ENCODE peak calls at places on chromosomes 3 and 15, in six cellular contexts. E, R, W, U, Q and B are unnamed samples. For H3K9me3 and H3K4me1, the result is how much of the 10 kb centered on the place peaks cover.

GRCh38 chr15:92634641-92635272 is 20.8 kb downstream of the FAM174B start:
- DNase-seq in E (no peak), R (no peak), W (no peak), U (no peak), Q (no peak), B (no peak)

GRCh38 chr3:54949491-54950044 is 21.7 kb upstream of the LRTM1 start:
- DNase-seq in E (no peak), R (no peak), W (no peak), U (no peak), Q (peak), B (no peak)

GRCh38 chr3:134325106-134325705 is 49.0 kb downstream of the AMOTL2 start:
- DNase-seq in E (peak), R (no peak), W (no peak), U (no peak), Q (peak), B (no peak)

GRCh38 chr15:56744701-56745683 is 11.7 kb upstream of the ZNF280D start:
- DNase-seq in E (no peak), R (no peak), W (no peak), U (no peak), Q (no peak), B (no peak)

GRCh38 chr3:56323986-56324420 is 144.3 kb downstream of the ERC2 start:
- DNase-seq in E (peak), R (no peak), W (peak), U (no peak), Q (no peak), B (no peak)

GRCh38 chr3:167938516-167938915 is 157.2 kb downstream of the GOLIM4 start:
- DNase-seq in E (no peak), R (no peak), W (no peak), U (no peak), Q (no peak), B (no peak)

GRCh38 chr3:13495921-13496723 is 16.0 kb downstream of the HDAC11 start:
- DNase-seq in E (peak), R (peak), W (peak), U (no peak), Q (peak), B (peak)

GRCh38 chr3:113054552-113054951 is 63.8 kb downstream of the GTPBP8 start:
- DNase-seq in E (peak), R (peak), W (no peak), U (no peak), Q (no peak), B (no peak)

GRCh38 chr3:133125171-133125570 is 87.0 kb downstream of the TMEM108 start:
- DNase-seq in E (no peak), R (no peak), W (no peak), U (no peak), Q (no peak), B (no peak)

GRCh38 chr15:70125605-70126004 is 27.9 kb upstream of the TLE3 start:
- DNase-seq in E (no peak), R (no peak), W (no peak), U (no peak), Q (no peak), B (no peak)

GRCh38 chr3:13186416-13186815 is 113.2 kb upstream of the IQSEC1 start:
- DNase-seq in E (no peak), R (no peak), W (no peak), U (no peak), Q (no peak), B (no peak)

GRCh38 chr15:56215769-56216168 is 27.9 kb downstream of the RFX7 start:
- DNase-seq in E (peak), R (no peak), W (no peak), U (no peak), Q (no peak), B (no peak)

GRCh38 chr15:82810863-82811421 is 1.5 kb downstream of the WHAMM start:
- DNase-seq in E (no peak), R (no peak), W (no peak), U (no peak), Q (no peak), B (peak)

GRCh38 chr15:68921926-68922325 is 8.4 kb upstream of the SPESP1 start:
- DNase-seq in E (peak), R (no peak), W (no peak), U (no peak), Q (no peak), B (no peak)

GRCh38 chr3:13078158-13078905 is 5.1 kb upstream of the IQSEC1 start:
- DNase-seq in E (no peak), R (no peak), W (no peak), U (no peak), Q (no peak), B (no peak)

GRCh38 chr3:38805765-38806386 is 10.1 kb downstream of the SCN10A start:
- DNase-seq in E (peak), R (peak), W (peak), U (no peak), Q (peak), B (no peak)

GRCh38 chr3:147195896-147196295 is 210.4 kb downstream of the ZIC4 start:
- DNase-seq in E (peak), R (no peak), W (no peak), U (no peak), Q (no peak), B (no peak)

GRCh38 chr15:47817825-47818681 is 100.7 kb downstream of the SEMA6D start:
- DNase-seq in E (no peak), R (no peak), W (no peak), U (no peak), Q (no peak), B (no peak)

GRCh38 chr3:65342084-65342683 is 654.4 kb upstream of the ADAMTS9 start:
- DNase-seq in E (peak), R (peak), W (peak), U (no peak), Q (no peak), B (no peak)

GRCh38 chr3:131526801-131527347 is 24.1 kb upstream of the MRPL3 start:
- DNase-seq in E (peak), R (peak), W (peak), U (no peak), Q (no peak), B (no peak)

GRCh38 chr3:58737644-58738043 is 71.1 kb upstream of the FAM3D start:
- DNase-seq in E (no peak), R (no peak), W (no peak), U (no peak), Q (no peak), B (no peak)

GRCh38 chr3:133591271-133591742 is 17.8 kb downstream of the CDV3 start:
- DNase-seq in E (peak), R (no peak), W (no peak), U (no peak), Q (peak), B (no peak)

GRCh38 chr3:179450901-179451334 is 352 bp downstream of the GNB4 start:
- DNase-seq in E (peak), R (peak), W (no peak), U (no peak), Q (no peak), B (no peak)

GRCh38 chr15:83700082-83700481 is 46.2 kb downstream of the ADAMTSL3 start:
- DNase-seq in E (no peak), R (no peak), W (no peak), U (no peak), Q (no peak), B (no peak)

GRCh38 chr3:189512039-189512438 is 119.2 kb upstream of the TP63 start:
- DNase-seq in E (no peak), R (no peak), W (no peak), U (no peak), Q (no peak), B (no peak)

GRCh38 chr3:9497821-9498565 is 55.6 kb downstream of the LHFPL4 start:
- DNase-seq in E (peak), R (no peak), W (no peak), U (no peak), Q (peak), B (no peak)

GRCh38 chr15:92596623-92597022 is 59.0 kb downstream of the FAM174B start:
- DNase-seq in E (no peak), R (no peak), W (no peak), U (no peak), Q (no peak), B (no peak)

GRCh38 chr3:35718921-35719320 is 79.6 kb downstream of the ARPP21 start:
- DNase-seq in E (no peak), R (no peak), W (no peak), U (no peak), Q (no peak), B (no peak)

GRCh38 chr3:39896184-39896583 is 86.8 kb downstream of the MYRIP start:
- DNase-seq in E (no peak), R (no peak), W (no peak), U (no peak), Q (no peak), B (no peak)

GRCh38 chr3:32307591-32307990 is 69.1 kb downstream of the CMTM8 start:
- DNase-seq in E (no peak), R (no peak), W (no peak), U (no peak), Q (no peak), B (no peak)

GRCh38 chr3:56929809-56930615 is 128.3 kb upstream of the ARHGEF3 start:
- DNase-seq in E (peak), R (no peak), W (no peak), U (no peak), Q (no peak), B (no peak)

GRCh38 chr3:195196266-195196665 is 74.7 kb downstream of the XXYLT1 start:
- DNase-seq in E (peak), R (no peak), W (no peak), U (no peak), Q (no peak), B (no peak)

GRCh38 chr15:29773816-29774215 is 48.5 kb downstream of the TJP1 start:
- DNase-seq in E (peak), R (no peak), W (no peak), U (no peak), Q (no peak), B (no peak)

GRCh38 chr3:8983026-8983425 is 19.8 kb upstream of the RAD18 start:
- DNase-seq in E (no peak), R (no peak), W (no peak), U (no peak), Q (no peak), B (no peak)

GRCh38 chr15:42319206-42319605 is 40.1 kb upstream of the CAPN3 start:
- DNase-seq in E (no peak), R (no peak), W (no peak), U (no peak), Q (no peak), B (no peak)

GRCh38 chr3:72088486-72089025 is 303.6 kb upstream of the PROK2 start:
- DNase-seq in E (no peak), R (no peak), W (no peak), U (no peak), Q (no peak), B (no peak)

GRCh38 chr3:157700405-157700804 is 197.2 kb upstream of the VEPH1 start:
- DNase-seq in E (no peak), R (no peak), W (no peak), U (no peak), Q (no peak), B (no peak)

GRCh38 chr3:160134964-160135363 is 90.3 kb upstream of the C3orf80 start:
- DNase-seq in E (peak), R (no peak), W (no peak), U (no peak), Q (no peak), B (no peak)

GRCh38 chr15:79919749-79920511 is 23.1 kb upstream of the MTHFS start:
- DNase-seq in E (no peak), R (no peak), W (no peak), U (no peak), Q (peak), B (no peak)
- H3K9me3 ChIP-seq in E (under half), R (under half), W (under half), U (half or more), Q (under half), B (under half)

GRCh38 chr3:128351476-128352085 is 115.1 kb downstream of the DNAJB8 start:
- DNase-seq in E (no peak), R (no peak), W (no peak), U (no peak), Q (peak), B (no peak)

GRCh38 chr3:128352326-128352725 is 114.4 kb downstream of the DNAJB8 start:
- DNase-seq in E (no peak), R (no peak), W (no peak), U (no peak), Q (peak), B (no peak)

GRCh38 chr3:128354788-128355548 is 111.7 kb downstream of the DNAJB8 start:
- DNase-seq in E (no peak), R (no peak), W (no peak), U (no peak), Q (no peak), B (no peak)

GRCh38 chr3:128353991-128354687 is 112.6 kb downstream of the DNAJB8 start:
- DNase-seq in E (peak), R (no peak), W (no peak), U (no peak), Q (peak), B (no peak)

GRCh38 chr3:128353361-128353965 is 113.2 kb downstream of the DNAJB8 start:
- DNase-seq in E (no peak), R (no peak), W (no peak), U (no peak), Q (peak), B (no peak)
- H3K27ac ChIP-seq in E (no peak), R (no peak), W (no peak), U (no peak), Q (no peak), B (no peak)

GRCh38 chr15:31327674-31328424 is 1.2 kb downstream of the KLF13 start:
- DNase-seq in E (peak), R (peak), W (peak), U (no peak), Q (no peak), B (peak)
- H3K4me1 ChIP-seq in E (under half), R (under half), W (under half), U (half or more), Q (under half), B (half or more)

GRCh38 chr15:80849308-80849707 is 70.1 kb downstream of the CEMIP start:
- DNase-seq in E (peak), R (no peak), W (peak), U (no peak), Q (peak), B (no peak)
- H3K9me3 ChIP-seq in E (under half), R (under half), W (under half), U (under half), Q (under half), B (under half)

GRCh38 chr15:67089218-67090193 is 24.1 kb downstream of the SMAD3 start:
- DNase-seq in E (peak), R (no peak), W (no peak), U (no peak), Q (peak), B (no peak)
- H3K27ac ChIP-seq in E (peak), R (no peak), W (no peak), U (peak), Q (peak), B (no peak)

GRCh38 chr3:194134231-194134756 is 1.7 kb upstream of the HES1 start:
- DNase-seq in E (peak), R (peak), W (peak), U (no peak), Q (peak), B (peak)
- H3K4me1 ChIP-seq in E (under half), R (under half), W (under half), U (half or more), Q (half or more), B (half or more)

GRCh38 chr15:87489902-87490301 is 766.6 kb downstream of the NTRK3 start:
- DNase-seq in E (no peak), R (no peak), W (no peak), U (no peak), Q (no peak), B (no peak)
- H3K9me3 ChIP-seq in E (under half), R (under half), W (under half), U (under half), Q (under half), B (under half)

GRCh38 chr3:124411729-124412128 is 318.5 kb upstream of the UMPS start:
- DNase-seq in E (no peak), R (no peak), W (no peak), U (no peak), Q (no peak), B (no peak)

GRCh38 chr3:124410471-124410870 is 319.8 kb upstream of the UMPS start:
- DNase-seq in E (peak), R (no peak), W (no peak), U (no peak), Q (no peak), B (no peak)

GRCh38 chr3:124412642-124413041 is 317.6 kb upstream of the UMPS start:
- DNase-seq in E (no peak), R (no peak), W (no peak), U (no peak), Q (no peak), B (no peak)

GRCh38 chr3:124407260-124407659 is 323.0 kb upstream of the UMPS start:
- DNase-seq in E (peak), R (no peak), W (no peak), U (no peak), Q (no peak), B (no peak)

DNA sequence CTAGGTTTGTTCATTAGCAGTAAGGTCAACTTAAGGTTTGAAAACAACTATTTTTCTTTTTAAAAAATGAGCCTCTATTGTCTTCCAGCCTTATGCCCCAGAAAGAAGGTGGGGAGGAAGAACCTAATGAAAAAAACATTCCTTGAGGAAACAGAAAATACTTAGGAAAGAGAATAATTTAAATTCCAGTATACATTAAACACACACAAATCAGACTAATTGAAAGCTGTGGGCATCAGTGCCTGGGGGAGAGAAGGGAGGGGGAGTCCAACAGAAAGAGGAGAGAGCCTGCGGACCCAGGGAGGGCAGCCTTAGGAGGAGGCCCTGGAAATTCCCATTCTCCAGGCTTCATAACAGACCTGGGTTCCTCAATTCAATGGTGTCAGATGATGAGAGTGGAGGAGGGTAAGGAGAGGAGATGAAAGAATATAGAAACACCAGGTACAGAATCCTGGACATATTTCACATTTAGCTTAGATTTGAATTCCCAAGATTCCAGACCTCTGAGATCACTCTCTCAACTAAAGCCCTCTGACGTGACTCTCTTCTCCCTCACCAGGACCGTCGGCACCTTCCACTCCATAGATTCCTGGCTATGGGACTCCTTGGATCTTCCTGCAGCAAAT is 320.5 kb upstream of the UMPS start:
- DNase-seq in E (peak), R (no peak), W (no peak), U (no peak), Q (no peak), B (no peak)
- H3K27ac ChIP-seq in E (no peak), R (no peak), W (no peak), U (no peak), Q (no peak), B (no peak)

GRCh38 chr15:75866916-75867315 is 23.7 kb downstream of the UBE2Q2 start:
- DNase-seq in E (no peak), R (no peak), W (no peak), U (no peak), Q (no peak), B (no peak)

GRCh38 chr15:75867428-75867827 is 24.2 kb downstream of the UBE2Q2 start:
- DNase-seq in E (no peak), R (no peak), W (no peak), U (no peak), Q (no peak), B (no peak)

GRCh38 chr15:75868019-75868418 is 24.8 kb downstream of the UBE2Q2 start:
- DNase-seq in E (no peak), R (no peak), W (no peak), U (no peak), Q (no peak), B (no peak)

GRCh38 chr15:75872400-75872990 is 29.2 kb downstream of the UBE2Q2 start:
- DNase-seq in E (no peak), R (no peak), W (no peak), U (no peak), Q (no peak), B (no peak)

GRCh38 chr15:75869446-75869845 is 26.2 kb downstream of the UBE2Q2 start:
- DNase-seq in E (no peak), R (no peak), W (no peak), U (no peak), Q (no peak), B (no peak)
- H3K4me1 ChIP-seq in E (under half), R (under half), W (under half), U (under half), Q (under half), B (under half)